ENCODE peak calls at places on chromosomes 3 and 15, in five cellular contexts. X, V, W, J and R are unnamed samples.
A peak's percentile ranks its signal among the peaks of the same experiment; 100 is the strongest.

GRCh38 chr3:45693941-45694521 is 4.8 kb downstream of the SACM1L start:
- DNase-seq in X (no peak), V (no peak), W (no peak), J (no peak), R (no peak)

GRCh38 chr3:194938845-194939531 is 253.3 kb downstream of the FAM43A start:
- DNase-seq in X (no peak), V (no peak), W (peak; percentile 74), J (no peak), R (no peak)

GRCh38 chr15:73052679-73053397 is 575 bp downstream of the NEO1 start:
- DNase-seq in X (no peak), V (no peak), W (peak; percentile 26), J (peak; percentile 13), R (peak; percentile 24)

GRCh38 chr3:15279671-15280402 is 52.5 kb downstream of the SH3BP5 start:
- DNase-seq in X (no peak), V (no peak), W (no peak), J (no peak), R (no peak)

GRCh38 chr15:94638183-94638582 is 406.8 kb downstream of the MCTP2 start:
- DNase-seq in X (no peak), V (no peak), W (no peak), J (no peak), R (no peak)

GRCh38 chr3:184465883-184466412 is 86.1 kb downstream of the CHRD start:
- DNase-seq in X (no peak), V (no peak), W (no peak), J (no peak), R (no peak)

GRCh38 chr3:38247366-38248035 is 18.1 kb upstream of the SLC22A13 start:
- DNase-seq in X (peak; percentile 79), V (peak; percentile 64), W (peak; percentile 94), J (no peak), R (no peak)

GRCh38 chr15:93037341-93038063 is 51.5 kb downstream of the RGMA start:
- DNase-seq in X (no peak), V (no peak), W (peak; percentile 71), J (no peak), R (no peak)

GRCh38 chr15:70152070-70152480 is 54.4 kb upstream of the TLE3 start:
- DNase-seq in X (no peak), V (no peak), W (no peak), J (no peak), R (no peak)

GRCh38 chr3:161890147-161890625 is 393.6 kb downstream of the OTOL1 start:
- DNase-seq in X (peak; percentile 84), V (peak; percentile 91), W (peak; percentile 99), J (no peak), R (no peak)

GRCh38 chr3:45666729-45667440 is 22.3 kb upstream of the SACM1L start:
- DNase-seq in X (no peak), V (no peak), W (peak; percentile 75), J (no peak), R (no peak)

GRCh38 chr15:69609176-69609575 is 156.6 kb downstream of the RPLP1 start:
- DNase-seq in X (no peak), V (no peak), W (peak; percentile 29), J (no peak), R (no peak)

GRCh38 chr15:77909131-77909940 is 168.2 kb downstream of the TBC1D2B start:
- DNase-seq in X (no peak), V (no peak), W (no peak), J (no peak), R (no peak)

GRCh38 chr3:151792411-151792810 is 21.5 kb upstream of the AADAC start:
- DNase-seq in X (no peak), V (no peak), W (no peak), J (no peak), R (no peak)

GRCh38 chr15:62280625-62281024 is 115.5 kb upstream of the C2CD4B start:
- DNase-seq in X (no peak), V (no peak), W (no peak), J (no peak), R (no peak)